ENCODE peak calls at places on chromosomes 6 and 20, in nine cellular contexts. E, L, M, Q, N, U, A, F and S are unnamed samples.

GRCh38 chr6:150006961-150007464 is 18.3 kb downstream of the RAET1L start:
- DNase-seq in L (no peak), M (peak; percentile 45), U (no peak), F (no peak), A (peak; percentile 26), E (peak; percentile 37), Q (peak; percentile 55), N (no peak), S (no peak)

GRCh38 chr6:40856271-40856670 is 182.8 kb downstream of the UNC5CL start:
- DNase-seq in N (no peak), L (no peak), M (no peak), E (no peak), Q (no peak), U (no peak), F (no peak), A (no peak), S (no peak)

GRCh38 chr6:159959976-159960384 is 8.9 kb upstream of the IGF2R start:
- DNase-seq in E (no peak), Q (no peak), F (no peak), M (no peak), A (peak; percentile 84), N (no peak), L (no peak), U (no peak), S (no peak)

GRCh38 chr6:161161889-161162624 is 111.8 kb downstream of the AGPAT4 start:
- DNase-seq in M (no peak), Q (no peak), U (no peak), E (peak; percentile 29), N (no peak), L (no peak), F (no peak), A (peak; percentile 74), S (no peak)

GRCh38 chr20:19757487-19757972 is 528 bp upstream of the RIN2 start:
- DNase-seq in N (no peak), F (peak; percentile 91), U (peak; percentile 81), E (peak; percentile 34), M (peak; percentile 81), Q (no peak), L (peak; percentile 70), A (peak; percentile 79), S (peak; percentile 63)

GRCh38 chr6:27518881-27519795 is 46.2 kb upstream of the ZNF184 start:
- DNase-seq in L (peak; percentile 71), N (peak; percentile 74), U (peak; percentile 64), F (peak; percentile 43), Q (peak; percentile 67), E (peak; percentile 72), A (peak; percentile 95), M (peak; percentile 59), S (peak; percentile 27)

GRCh38 chr20:42366626-42367025 is 748.4 kb upstream of the CHD6 start:
- DNase-seq in F (no peak), N (peak; percentile 1), U (no peak), E (no peak), Q (no peak), A (no peak), M (peak; percentile 55), L (no peak), S (no peak)

GRCh38 chr6:130864344-130864743 is 37.1 kb downstream of the SMLR1 start:
- DNase-seq in E (no peak), U (no peak), Q (no peak), M (no peak), N (no peak), A (no peak), F (no peak), L (no peak), S (no peak)

GRCh38 chr20:38221041-38221589 is 39.4 kb downstream of the KIAA1755 start:
- DNase-seq in M (peak; percentile 92), F (peak; percentile 78), L (peak; percentile 89), A (peak; percentile 61), U (peak; percentile 94), N (no peak), Q (peak; percentile 88), E (peak; percentile 96), S (peak; percentile 87)

GRCh38 chr6:69871107-69871506 is 4.8 kb downstream of the COL19A1 start:
- DNase-seq in Q (no peak), F (no peak), U (no peak), N (no peak), E (no peak), A (no peak), L (no peak), M (no peak), S (no peak)

GRCh38 chr6:65707134-65707826 is at the start of gene EYS:
- DNase-seq in F (no peak), U (no peak), M (no peak), N (no peak), E (no peak), Q (no peak), L (no peak), A (no peak), S (no peak)

GRCh38 chr6:35397806-35398418 is 54.2 kb upstream of the FANCE start:
- DNase-seq in F (no peak), E (no peak), Q (no peak), A (no peak), U (no peak), L (peak; percentile 51), M (no peak), N (no peak), S (no peak)

GRCh38 chr6:167350731-167351655 is 26.1 kb downstream of the TTLL2 start:
- DNase-seq in A (peak; percentile 51), N (no peak), L (peak; percentile 93), U (peak; percentile 88), F (peak; percentile 67), M (peak; percentile 88), E (peak; percentile 87), Q (peak; percentile 72), S (peak; percentile 80)

GRCh38 chr20:23349338-23350006 is 1.1 kb upstream of the NXT1 start:
- DNase-seq in Q (peak; percentile 16), L (peak; percentile 34), M (peak; percentile 26), F (no peak), A (peak; percentile 63), E (no peak), N (no peak), U (no peak), S (no peak)

GRCh38 chr6:53718597-53719460 is 53.3 kb upstream of the KLHL31 start:
- DNase-seq in E (peak; percentile 51), F (no peak), Q (peak; percentile 48), L (no peak), A (peak; percentile 72), N (peak; percentile 56), U (peak; percentile 18), M (peak; percentile 28), S (no peak)

GRCh38 chr6:68317366-68317765 is 317.7 kb upstream of the ADGRB3 start:
- DNase-seq in Q (no peak), E (no peak), U (no peak), M (no peak), L (no peak), F (no peak), A (no peak), N (no peak), S (no peak)

GRCh38 chr20:44727039-44727438 is 11.9 kb downstream of the CCN5 start:
- DNase-seq in M (no peak), Q (no peak), E (no peak), L (no peak), N (no peak), F (no peak), A (no peak), U (no peak), S (no peak)

GRCh38 chr6:167317172-167317571 is 7.7 kb upstream of the TTLL2 start:
- DNase-seq in E (no peak), F (no peak), L (no peak), N (no peak), U (no peak), Q (no peak), M (no peak), A (no peak), S (no peak)

GRCh38 chr20:9616455-9616805 is 102.0 kb downstream of the LAMP5 start:
- DNase-seq in L (no peak), U (no peak), E (no peak), F (no peak), N (no peak), Q (no peak), M (no peak), A (no peak), S (no peak)

DNA sequence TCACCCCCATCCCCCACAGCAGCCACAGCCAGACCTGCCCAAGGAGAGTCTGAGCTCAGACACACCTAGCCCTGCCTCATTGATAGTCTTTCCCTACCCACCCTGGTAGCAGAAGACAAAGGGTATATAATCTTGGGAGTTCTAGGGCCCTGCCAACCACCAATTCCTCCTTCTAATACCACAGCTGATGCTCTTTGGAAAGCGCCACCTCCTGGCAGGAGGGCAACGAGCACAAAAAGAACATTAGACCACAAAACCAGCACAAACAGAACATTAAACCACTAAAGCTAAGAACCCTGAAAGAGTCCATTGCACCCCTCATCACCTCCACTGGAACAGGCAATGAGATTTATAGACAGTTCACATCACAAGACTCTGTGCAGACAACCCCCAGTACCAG is 195.8 kb upstream of the FUT9 start:
- DNase-seq in Q (no peak), A (no peak), E (no peak), F (no peak), N (no peak), M (no peak), L (peak; percentile 37), U (no peak), S (no peak)
- TF ChIP-seq CTCF in Q (no peak), A (no peak), E (no peak), F (no peak), N (peak; percentile 27), M (no peak), L (peak; percentile 64), U (peak; percentile 19), S (no peak)

GRCh38 chr20:46088409-46089075 is 1.2 kb downstream of the NCOA5 start:
- DNase-seq in L (no peak), N (no peak), F (no peak), U (no peak), Q (peak; percentile 20), E (peak; percentile 23), A (peak; percentile 31), M (no peak), S (no peak)
- TF ChIP-seq CTCF in L (peak; percentile 11), N (no peak), F (no peak), U (no peak), Q (no peak), E (no peak), A (no peak), M (no peak), S (no peak)

GRCh38 chr6:136226027-136226673 is 24.0 kb downstream of the MTFR2 start:
- DNase-seq in N (peak; percentile 19), L (peak; percentile 36), E (peak; percentile 54), F (no peak), Q (peak; percentile 83), A (peak; percentile 81), M (peak; percentile 54), U (peak; percentile 57), S (peak; percentile 25)
- TF ChIP-seq CTCF in N (peak; percentile 100), L (peak; percentile 100), E (peak; percentile 92), F (peak; percentile 99), Q (peak; percentile 99), A (peak; percentile 100), M (peak; percentile 100), U (peak; percentile 99), S (peak; percentile 100)

DNA sequence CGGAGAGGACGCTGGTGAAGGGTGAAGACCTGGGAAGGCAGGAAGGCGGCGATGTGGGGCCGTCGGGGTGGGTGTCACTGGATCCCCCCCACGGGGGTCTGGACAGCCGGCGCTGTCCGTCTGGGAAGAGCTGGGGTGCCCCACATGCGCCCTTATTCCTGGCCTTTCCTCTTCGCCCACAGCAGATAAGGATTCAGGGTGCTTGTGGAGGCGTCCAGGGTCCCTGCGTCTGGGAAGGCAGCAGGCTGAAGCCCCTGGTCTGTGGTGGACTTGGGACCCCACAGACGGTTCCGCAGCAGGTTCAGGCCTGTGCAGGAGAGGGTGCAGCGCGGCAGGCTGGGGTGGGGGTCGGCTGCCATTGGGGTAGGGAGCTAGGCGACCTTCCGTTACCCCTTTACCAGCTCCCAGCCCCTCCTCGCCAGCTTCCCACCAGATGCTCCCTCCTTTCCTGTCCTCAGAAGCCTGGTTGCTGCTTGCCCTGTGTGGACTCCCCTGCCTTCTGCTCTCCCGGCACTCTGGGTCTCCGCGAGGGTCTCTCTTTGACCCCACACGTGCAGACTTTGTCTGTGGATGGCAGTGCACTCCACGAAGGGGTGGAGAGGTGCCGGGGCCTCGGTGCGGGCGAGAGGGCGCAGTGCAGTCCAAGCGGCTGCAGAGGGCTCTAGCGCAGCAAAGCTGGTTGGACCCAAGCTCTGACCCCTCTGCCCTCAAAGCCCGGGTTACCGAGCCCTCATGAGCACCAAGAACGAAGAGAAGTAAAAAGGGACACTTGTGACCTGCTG is 2.1 kb upstream of the GATA5 start:
- DNase-seq in E (no peak), M (peak; percentile 43), N (no peak), Q (no peak), F (no peak), A (no peak), L (no peak), U (no peak), S (no peak)
- TF ChIP-seq CTCF in E (no peak), M (no peak), N (peak; percentile 22), Q (peak; percentile 40), F (peak; percentile 29), A (no peak), L (peak; percentile 43), U (no peak), S (peak; percentile 37)